ENCODE peak calls at places on chromosome 11, in eight cellular contexts. One of them, this sample, is unnamed.

GRCh38 chr11:79117488-79117887 is 323.3 kb downstream of the TENM4 start:
- DNase-seq in Caco-2: no peak
- DNase-seq in esophagus squamous epithelium: no peak
- DNase-seq in right cardiac atrium: no peak
- DNase-seq in stimulated activated CD8-positive, alpha-beta memory T cell treated with anti-CD3 and anti-CD28 coated beads, Interleukin-15, amount 100 ng/mL, for 1 hour: no peak
- DNase-seq in NCI-H774: no peak
- DNase-seq in nucleus accumbens: no peak
- DNase-seq in foreskin fibroblast: no peak
- DNase-seq in this sample: no peak

GRCh38 chr11:20126724-20127123 is 33.6 kb downstream of the DBX1 start:
- DNase-seq in Caco-2: no peak
- DNase-seq in esophagus squamous epithelium: no peak
- DNase-seq in right cardiac atrium: no peak
- DNase-seq in stimulated activated CD8-positive, alpha-beta memory T cell treated with anti-CD3 and anti-CD28 coated beads, Interleukin-15, amount 100 ng/mL, for 1 hour: no peak
- DNase-seq in NCI-H774: no peak
- DNase-seq in nucleus accumbens: no peak
- DNase-seq in foreskin fibroblast: no peak
- DNase-seq in this sample: no peak

GRCh38 chr11:69459848-69460539 is 21.5 kb upstream of the LINC01488 start:
- DNase-seq in Caco-2: peak; percentile 57
- DNase-seq in esophagus squamous epithelium: no peak
- DNase-seq in right cardiac atrium: no peak
- DNase-seq in stimulated activated CD8-positive, alpha-beta memory T cell treated with anti-CD3 and anti-CD28 coated beads, Interleukin-15, amount 100 ng/mL, for 1 hour: no peak
- DNase-seq in NCI-H774: no peak
- DNase-seq in nucleus accumbens: no peak
- DNase-seq in foreskin fibroblast: no peak
- DNase-seq in this sample: no peak

GRCh38 chr11:118892515-118892914 is 8.8 kb downstream of the CXCR5 start:
- DNase-seq in Caco-2: peak; percentile 42
- DNase-seq in esophagus squamous epithelium: no peak
- DNase-seq in right cardiac atrium: no peak
- DNase-seq in stimulated activated CD8-positive, alpha-beta memory T cell treated with anti-CD3 and anti-CD28 coated beads, Interleukin-15, amount 100 ng/mL, for 1 hour: no peak
- DNase-seq in NCI-H774: peak; percentile 54
- DNase-seq in nucleus accumbens: no peak
- DNase-seq in foreskin fibroblast: no peak
- DNase-seq in this sample: no peak

GRCh38 chr11:1645357-1645821 is 15.8 kb downstream of the KRTAP5-5 start:
- DNase-seq in Caco-2: peak; percentile 18
- DNase-seq in esophagus squamous epithelium: no peak
- DNase-seq in right cardiac atrium: no peak
- DNase-seq in stimulated activated CD8-positive, alpha-beta memory T cell treated with anti-CD3 and anti-CD28 coated beads, Interleukin-15, amount 100 ng/mL, for 1 hour: no peak
- DNase-seq in NCI-H774: no peak
- DNase-seq in nucleus accumbens: no peak
- DNase-seq in foreskin fibroblast: no peak
- DNase-seq in this sample: no peak

GRCh38 chr11:103877221-103877620 is 159.2 kb upstream of the DDI1 start:
- DNase-seq in Caco-2: no peak
- DNase-seq in esophagus squamous epithelium: no peak
- DNase-seq in right cardiac atrium: no peak
- DNase-seq in stimulated activated CD8-positive, alpha-beta memory T cell treated with anti-CD3 and anti-CD28 coated beads, Interleukin-15, amount 100 ng/mL, for 1 hour: no peak
- DNase-seq in NCI-H774: no peak
- DNase-seq in nucleus accumbens: no peak
- DNase-seq in foreskin fibroblast: peak; percentile 20
- DNase-seq in this sample: peak; percentile 53

GRCh38 chr11:8252388-8252787 is 11.3 kb downstream of the LMO1 start:
- DNase-seq in Caco-2: no peak
- DNase-seq in esophagus squamous epithelium: no peak
- DNase-seq in right cardiac atrium: no peak
- DNase-seq in stimulated activated CD8-positive, alpha-beta memory T cell treated with anti-CD3 and anti-CD28 coated beads, Interleukin-15, amount 100 ng/mL, for 1 hour: no peak
- DNase-seq in NCI-H774: no peak
- DNase-seq in nucleus accumbens: no peak
- DNase-seq in foreskin fibroblast: no peak
- DNase-seq in this sample: no peak

GRCh38 chr11:70503878-70504240 is 105.5 kb downstream of the CTTN start:
- DNase-seq in Caco-2: no peak
- DNase-seq in esophagus squamous epithelium: no peak
- DNase-seq in right cardiac atrium: no peak
- DNase-seq in stimulated activated CD8-positive, alpha-beta memory T cell treated with anti-CD3 and anti-CD28 coated beads, Interleukin-15, amount 100 ng/mL, for 1 hour: no peak
- DNase-seq in NCI-H774: peak; percentile 57
- DNase-seq in nucleus accumbens: no peak
- DNase-seq in foreskin fibroblast: no peak
- DNase-seq in this sample: no peak

GRCh38 chr11:19276859-19277808 is 36.4 kb upstream of the E2F8 start:
- DNase-seq in Caco-2: peak; percentile 89
- DNase-seq in esophagus squamous epithelium: no peak
- DNase-seq in right cardiac atrium: no peak
- DNase-seq in stimulated activated CD8-positive, alpha-beta memory T cell treated with anti-CD3 and anti-CD28 coated beads, Interleukin-15, amount 100 ng/mL, for 1 hour: no peak
- DNase-seq in NCI-H774: no peak
- DNase-seq in nucleus accumbens: no peak
- DNase-seq in foreskin fibroblast: no peak
- DNase-seq in this sample: peak; percentile 9

GRCh38 chr11:75439495-75440120 is 6.6 kb upstream of the KLHL35 start:
- DNase-seq in Caco-2: no peak
- DNase-seq in esophagus squamous epithelium: no peak
- DNase-seq in right cardiac atrium: no peak
- DNase-seq in stimulated activated CD8-positive, alpha-beta memory T cell treated with anti-CD3 and anti-CD28 coated beads, Interleukin-15, amount 100 ng/mL, for 1 hour: no peak
- DNase-seq in NCI-H774: no peak
- DNase-seq in nucleus accumbens: no peak
- DNase-seq in foreskin fibroblast: no peak
- DNase-seq in this sample: no peak

GRCh38 chr11:9568854-9569587 is 4.4 kb upstream of the WEE1 start:
- DNase-seq in Caco-2: peak; percentile 93
- DNase-seq in esophagus squamous epithelium: no peak
- DNase-seq in right cardiac atrium: peak; percentile 67
- DNase-seq in stimulated activated CD8-positive, alpha-beta memory T cell treated with anti-CD3 and anti-CD28 coated beads, Interleukin-15, amount 100 ng/mL, for 1 hour: no peak
- DNase-seq in NCI-H774: peak; percentile 42
- DNase-seq in nucleus accumbens: no peak
- DNase-seq in foreskin fibroblast: peak; percentile 84
- DNase-seq in this sample: peak; percentile 94

GRCh38 chr11:125883375-125883774 is 4.1 kb upstream of the HYLS1 start:
- DNase-seq in Caco-2: no peak
- DNase-seq in esophagus squamous epithelium: no peak
- DNase-seq in right cardiac atrium: no peak
- DNase-seq in stimulated activated CD8-positive, alpha-beta memory T cell treated with anti-CD3 and anti-CD28 coated beads, Interleukin-15, amount 100 ng/mL, for 1 hour: no peak
- DNase-seq in NCI-H774: no peak
- DNase-seq in nucleus accumbens: no peak
- DNase-seq in foreskin fibroblast: no peak
- DNase-seq in this sample: no peak

GRCh38 chr11:85307381-85307780 is 319.8 kb downstream of the DLG2 start:
- DNase-seq in Caco-2: no peak
- DNase-seq in esophagus squamous epithelium: no peak
- DNase-seq in right cardiac atrium: no peak
- DNase-seq in stimulated activated CD8-positive, alpha-beta memory T cell treated with anti-CD3 and anti-CD28 coated beads, Interleukin-15, amount 100 ng/mL, for 1 hour: no peak
- DNase-seq in NCI-H774: no peak
- DNase-seq in nucleus accumbens: no peak
- DNase-seq in foreskin fibroblast: no peak
- DNase-seq in this sample: no peak

GRCh38 chr11:57377098-57377497 is 3.9 kb downstream of the PRG3 start:
- DNase-seq in Caco-2: no peak
- DNase-seq in esophagus squamous epithelium: no peak
- DNase-seq in right cardiac atrium: no peak
- DNase-seq in stimulated activated CD8-positive, alpha-beta memory T cell treated with anti-CD3 and anti-CD28 coated beads, Interleukin-15, amount 100 ng/mL, for 1 hour: no peak
- DNase-seq in NCI-H774: no peak
- DNase-seq in nucleus accumbens: no peak
- DNase-seq in foreskin fibroblast: no peak
- DNase-seq in this sample: no peak

GRCh38 chr11:87473174-87473573 is 435.4 kb downstream of the TMEM135 start:
- DNase-seq in Caco-2: no peak
- DNase-seq in esophagus squamous epithelium: no peak
- DNase-seq in right cardiac atrium: no peak
- DNase-seq in stimulated activated CD8-positive, alpha-beta memory T cell treated with anti-CD3 and anti-CD28 coated beads, Interleukin-15, amount 100 ng/mL, for 1 hour: no peak
- DNase-seq in NCI-H774: no peak
- DNase-seq in nucleus accumbens: no peak
- DNase-seq in foreskin fibroblast: peak; percentile 80
- DNase-seq in this sample: peak; percentile 10

GRCh38 chr11:2533642-2534115 is 88.9 kb downstream of the KCNQ1 start:
- DNase-seq in Caco-2: peak; percentile 75
- DNase-seq in esophagus squamous epithelium: no peak
- DNase-seq in right cardiac atrium: peak; percentile 72
- DNase-seq in stimulated activated CD8-positive, alpha-beta memory T cell treated with anti-CD3 and anti-CD28 coated beads, Interleukin-15, amount 100 ng/mL, for 1 hour: no peak
- DNase-seq in NCI-H774: no peak
- DNase-seq in nucleus accumbens: no peak
- DNase-seq in foreskin fibroblast: peak; percentile 88
- DNase-seq in this sample: peak; percentile 91

GRCh38 chr11:10927533-10927932 is 69.7 kb upstream of the ZBED5 start:
- DNase-seq in Caco-2: no peak
- DNase-seq in esophagus squamous epithelium: no peak
- DNase-seq in right cardiac atrium: no peak
- DNase-seq in stimulated activated CD8-positive, alpha-beta memory T cell treated with anti-CD3 and anti-CD28 coated beads, Interleukin-15, amount 100 ng/mL, for 1 hour: no peak
- DNase-seq in NCI-H774: no peak
- DNase-seq in nucleus accumbens: no peak
- DNase-seq in foreskin fibroblast: no peak
- DNase-seq in this sample: no peak

GRCh38 chr11:3674189-3674588 is 3.0 kb upstream of the CHRNA10 start:
- DNase-seq in Caco-2: no peak
- DNase-seq in esophagus squamous epithelium: no peak
- DNase-seq in right cardiac atrium: no peak
- DNase-seq in stimulated activated CD8-positive, alpha-beta memory T cell treated with anti-CD3 and anti-CD28 coated beads, Interleukin-15, amount 100 ng/mL, for 1 hour: no peak
- DNase-seq in NCI-H774: no peak
- DNase-seq in nucleus accumbens: no peak
- DNase-seq in foreskin fibroblast: peak; percentile 23
- DNase-seq in this sample: peak; percentile 34

GRCh38 chr11:104120493-104121200 is 43.3 kb downstream of the PDGFD start:
- DNase-seq in Caco-2: no peak
- DNase-seq in esophagus squamous epithelium: no peak
- DNase-seq in right cardiac atrium: no peak
- DNase-seq in stimulated activated CD8-positive, alpha-beta memory T cell treated with anti-CD3 and anti-CD28 coated beads, Interleukin-15, amount 100 ng/mL, for 1 hour: no peak
- DNase-seq in NCI-H774: peak; percentile 34
- DNase-seq in nucleus accumbens: no peak
- DNase-seq in foreskin fibroblast: no peak
- DNase-seq in this sample: no peak

GRCh38 chr11:2096001-2096918 is 42.9 kb downstream of the IGF2 start:
- DNase-seq in Caco-2: no peak
- DNase-seq in esophagus squamous epithelium: no peak
- DNase-seq in right cardiac atrium: no peak
- DNase-seq in stimulated activated CD8-positive, alpha-beta memory T cell treated with anti-CD3 and anti-CD28 coated beads, Interleukin-15, amount 100 ng/mL, for 1 hour: no peak
- DNase-seq in NCI-H774: no peak
- DNase-seq in nucleus accumbens: no peak
- DNase-seq in foreskin fibroblast: peak; percentile 42
- DNase-seq in this sample: peak; percentile 31

GRCh38 chr11:122755409-122755808 is 82.9 kb upstream of the CRTAM start:
- DNase-seq in Caco-2: no peak
- DNase-seq in esophagus squamous epithelium: no peak
- DNase-seq in right cardiac atrium: no peak
- DNase-seq in stimulated activated CD8-positive, alpha-beta memory T cell treated with anti-CD3 and anti-CD28 coated beads, Interleukin-15, amount 100 ng/mL, for 1 hour: no peak
- DNase-seq in NCI-H774: no peak
- DNase-seq in nucleus accumbens: no peak
- DNase-seq in foreskin fibroblast: no peak
- DNase-seq in this sample: peak; percentile 54

GRCh38 chr11:60970369-60970774 is 1.1 kb upstream of the CD6 start:
- DNase-seq in Caco-2: no peak
- DNase-seq in esophagus squamous epithelium: no peak
- DNase-seq in right cardiac atrium: peak; percentile 58
- DNase-seq in stimulated activated CD8-positive, alpha-beta memory T cell treated with anti-CD3 and anti-CD28 coated beads, Interleukin-15, amount 100 ng/mL, for 1 hour: peak; percentile 70
- DNase-seq in NCI-H774: peak; percentile 50
- DNase-seq in nucleus accumbens: no peak
- DNase-seq in foreskin fibroblast: peak; percentile 21
- DNase-seq in this sample: peak; percentile 48

This sample was measured in fibroblast of pulmonary artery.